ENCODE peak calls at places on chromosomes 5 and 9, in four cellular contexts. X, R, H and M are unnamed samples.

GRCh38 chr5:173399846-173400245 is 71.6 kb upstream of the STC2 start:
- DNase-seq in X (no peak), R (no peak), H (no peak), M (no peak)

GRCh38 chr5:124920909-124921666 is 174.6 kb upstream of the ZNF608 start:
- DNase-seq in X (no peak), R (no peak), H (peak; percentile 82), M (no peak)

GRCh38 chr5:65127181-65127901 is 354.4 kb downstream of the ADAMTS6 start:
- DNase-seq in X (no peak), R (no peak), H (no peak), M (no peak)

GRCh38 chr5:151461312-151461711 is 13.9 kb downstream of the SLC36A1 start:
- DNase-seq in X (no peak), R (no peak), H (no peak), M (no peak)

GRCh38 chr5:149264432-149265069 is 7.1 kb upstream of the AFAP1L1 start:
- DNase-seq in X (peak; percentile 14), R (peak; percentile 51), H (no peak), M (no peak)

GRCh38 chr5:137808503-137809135 is 54.5 kb upstream of the HNRNPA0 start:
- DNase-seq in X (no peak), R (no peak), H (no peak), M (no peak)

GRCh38 chr5:142837274-142837673 is 67.1 kb downstream of the ARHGAP26 start:
- DNase-seq in X (no peak), R (no peak), H (peak; percentile 91), M (no peak)

GRCh38 chr9:93623736-93624135 is 47.4 kb downstream of the PHF2 start:
- DNase-seq in X (no peak), R (no peak), H (no peak), M (no peak)

GRCh38 chr5:181163487-181164075 is 16.2 kb downstream of the OR2V2 start:
- DNase-seq in X (no peak), R (no peak), H (peak; percentile 82), M (no peak)